ENCODE peak calls at places on chromosomes 3 and 15, in eight cellular contexts. O, A, B, W, H, K, C and U are unnamed samples.

GRCh38 chr3:167936010-167936409 is 159.7 kb downstream of the GOLIM4 start:
- DNase-seq in O (no peak), A (peak), B (no peak), W (no peak), H (no peak), K (peak), C (no peak), U (no peak)

GRCh38 chr3:181723064-181723463 is 11.3 kb downstream of the SOX2 start:
- DNase-seq in O (no peak), A (no peak), B (no peak), W (no peak), H (no peak), K (no peak), C (no peak), U (no peak)

GRCh38 chr3:140323561-140323960 is 354.3 kb upstream of the TRIM42 start:
- DNase-seq in O (no peak), A (no peak), B (no peak), W (no peak), H (no peak), K (no peak), C (no peak), U (no peak)

GRCh38 chr3:99332726-99333125 is 305.7 kb upstream of the COL8A1 start:
- DNase-seq in O (no peak), A (no peak), B (no peak), W (no peak), H (no peak), K (no peak), C (no peak), U (no peak)

GRCh38 chr3:16511561-16512434 is 1.7 kb downstream of the RFTN1 start:
- DNase-seq in O (no peak), A (peak), B (no peak), W (peak), H (peak), K (peak), C (peak), U (peak)

GRCh38 chr3:16477501-16477900 is 36.0 kb downstream of the RFTN1 start:
- DNase-seq in O (no peak), A (no peak), B (no peak), W (no peak), H (no peak), K (no peak), C (no peak), U (no peak)

GRCh38 chr3:157392104-157392503 is 44.5 kb upstream of the PTX3 start:
- DNase-seq in O (no peak), A (no peak), B (no peak), W (no peak), H (no peak), K (no peak), C (no peak), U (no peak)

GRCh38 chr15:97892167-97892938 is 68.2 kb upstream of the ARRDC4 start:
- DNase-seq in O (no peak), A (no peak), B (no peak), W (no peak), H (no peak), K (no peak), C (no peak), U (no peak)

GRCh38 chr3:133208184-133208583 is 170.0 kb downstream of the TMEM108 start:
- DNase-seq in O (no peak), A (no peak), B (no peak), W (no peak), H (no peak), K (no peak), C (no peak), U (no peak)

GRCh38 chr3:186540444-186541226 is 3.5 kb downstream of the CRYGS start:
- DNase-seq in O (no peak), A (peak), B (no peak), W (peak), H (peak), K (peak), C (peak), U (peak)

GRCh38 chr15:94655249-94655648 is 423.9 kb downstream of the MCTP2 start:
- DNase-seq in O (no peak), A (no peak), B (no peak), W (no peak), H (no peak), K (no peak), C (no peak), U (no peak)

GRCh38 chr3:149528344-149528657 is 53.8 kb downstream of the TM4SF4 start:
- DNase-seq in O (no peak), A (no peak), B (no peak), W (no peak), H (no peak), K (no peak), C (no peak), U (no peak)